ENCODE peak calls at places on chromosomes 3 and 15, in eight cellular contexts. R, Q, C, N, H, F, I and S are unnamed samples.

GRCh38 chr3:148727242-148727641 is 29.5 kb downstream of the AGTR1 start:
- DNase-seq in R (peak), Q (no peak), C (no peak), N (peak), H (peak), F (no peak), I (no peak), S (peak)

GRCh38 chr3:94735354-94735753 is 672.5 kb downstream of the NSUN3 start:
- DNase-seq in R (no peak), Q (no peak), C (no peak), N (no peak), H (no peak), F (no peak), I (no peak), S (no peak)

GRCh38 chr15:58513681-58514336 is 82.0 kb downstream of the LIPC start:
- DNase-seq in R (peak), Q (no peak), C (no peak), N (no peak), H (no peak), F (no peak), I (peak), S (no peak)

GRCh38 chr3:42529463-42529862 is 27.0 kb downstream of the VIPR1 start:
- DNase-seq in R (no peak), Q (no peak), C (no peak), N (no peak), H (no peak), F (no peak), I (no peak), S (no peak)

GRCh38 chr15:97728791-97729190 is 231.7 kb upstream of the ARRDC4 start:
- DNase-seq in R (no peak), Q (no peak), C (no peak), N (peak), H (no peak), F (no peak), I (no peak), S (no peak)

GRCh38 chr3:11930084-11930483 is 74.1 kb upstream of the SYN2 start:
- DNase-seq in R (no peak), Q (no peak), C (no peak), N (no peak), H (no peak), F (no peak), I (no peak), S (no peak)

GRCh38 chr3:10281951-10282350 is 10.8 kb downstream of the GHRL start:
- DNase-seq in R (no peak), Q (no peak), C (no peak), N (no peak), H (no peak), F (peak), I (no peak), S (no peak)

GRCh38 chr15:23588268-23588667 is 22.8 kb downstream of the MKRN3 start:
- DNase-seq in R (no peak), Q (no peak), C (no peak), N (no peak), H (no peak), F (no peak), I (no peak), S (no peak)

GRCh38 chr3:28244471-28244870 is 3.1 kb downstream of the CMC1 start:
- DNase-seq in R (no peak), Q (no peak), C (peak), N (no peak), H (no peak), F (no peak), I (no peak), S (no peak)

GRCh38 chr3:146511402-146512134 is 32.8 kb downstream of the PLSCR1 start:
- DNase-seq in R (no peak), Q (no peak), C (no peak), N (no peak), H (no peak), F (no peak), I (no peak), S (peak)

GRCh38 chr3:158108596-158108995 is 1.3 kb upstream of the RSRC1 start:
- DNase-seq in R (no peak), Q (no peak), C (no peak), N (no peak), H (no peak), F (no peak), I (no peak), S (no peak)

GRCh38 chr3:39814007-39814406 is 4.6 kb downstream of the MYRIP start:
- DNase-seq in R (no peak), Q (peak), C (no peak), N (no peak), H (no peak), F (peak), I (no peak), S (peak)

GRCh38 chr3:135271562-135272290 is 476.7 kb downstream of the EPHB1 start:
- DNase-seq in R (no peak), Q (peak), C (no peak), N (no peak), H (no peak), F (no peak), I (no peak), S (no peak)

GRCh38 chr3:189143321-189143720 is 28.4 kb upstream of the TPRG1 start:
- DNase-seq in R (no peak), Q (no peak), C (no peak), N (no peak), H (no peak), F (peak), I (no peak), S (no peak)

GRCh38 chr3:32613183-32613582 is 42.5 kb upstream of the DYNC1LI1 start:
- DNase-seq in R (no peak), Q (no peak), C (no peak), N (no peak), H (no peak), F (no peak), I (no peak), S (no peak)

GRCh38 chr3:52349611-52350395 is 33.7 kb downstream of the DNAH1 start:
- DNase-seq in R (no peak), Q (no peak), C (no peak), N (no peak), H (no peak), F (no peak), I (no peak), S (no peak)

GRCh38 chr3:186841637-186842036 is 873 bp upstream of the ADIPOQ start:
- DNase-seq in R (no peak), Q (no peak), C (no peak), N (no peak), H (no peak), F (no peak), I (no peak), S (no peak)

GRCh38 chr15:92714071-92714456 is 58.5 kb upstream of the FAM174B start:
- DNase-seq in R (peak), Q (no peak), C (no peak), N (peak), H (no peak), F (peak), I (no peak), S (no peak)

GRCh38 chr15:40754883-40755815 is at the start of gene RMDN3:
- DNase-seq in R (peak), Q (peak), C (peak), N (peak), H (peak), F (peak), I (peak), S (peak)
- TF ChIP-seq CTCF in R (no peak), Q (peak), C (no peak), N (no peak), H (no peak), F (no peak), I (no peak), S (no peak)

DNA sequence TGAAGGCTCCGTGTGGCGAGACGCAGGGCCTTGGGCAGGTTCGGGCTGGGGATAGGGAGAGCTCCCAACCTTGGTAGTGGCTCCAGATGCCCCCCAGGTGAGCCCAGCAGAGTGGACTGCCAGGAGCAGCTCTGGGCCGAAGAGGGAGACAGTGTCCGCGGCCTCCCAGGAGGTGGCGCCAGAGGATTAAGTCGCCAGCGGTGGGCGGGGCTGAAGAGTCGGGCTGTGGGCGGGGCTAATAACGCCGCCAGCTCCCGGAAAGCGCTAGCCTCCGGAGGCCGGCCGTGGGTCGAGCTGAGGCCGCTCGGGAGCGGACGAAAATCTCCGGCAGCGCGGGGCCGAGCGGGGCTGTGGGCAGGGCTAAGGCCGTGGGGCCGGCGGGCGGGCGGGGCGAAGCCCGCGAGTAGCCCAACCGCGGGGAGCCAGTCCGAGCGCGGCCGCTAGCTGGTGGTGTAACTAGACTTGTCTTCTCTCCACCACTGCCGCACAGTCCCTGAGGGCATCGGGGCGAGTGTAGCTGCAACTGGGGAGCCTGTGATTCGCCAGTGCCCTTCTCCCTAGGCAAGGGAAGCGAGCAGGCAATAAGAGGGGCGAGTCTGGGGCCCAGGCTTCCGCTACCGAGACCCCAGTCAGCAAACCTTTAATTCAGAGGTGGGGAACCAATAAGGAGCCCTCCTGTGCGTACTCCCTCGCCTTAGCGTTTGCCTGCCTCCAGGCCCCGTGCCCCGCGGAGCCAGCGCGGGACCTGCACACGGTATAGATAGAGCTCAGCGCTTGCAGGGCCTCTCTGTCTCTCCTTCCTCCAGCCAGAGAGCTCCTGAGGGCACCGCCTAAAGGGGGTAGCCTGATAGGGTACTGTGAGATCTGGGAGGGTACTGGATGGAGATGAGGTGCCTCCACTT is 14.4 kb upstream of the BSN start:
- DNase-seq in R (peak), Q (peak), C (peak), N (peak), H (peak), F (peak), I (peak), S (peak)
- TF ChIP-seq CTCF in R (peak), Q (peak), C (peak), N (peak), H (peak), F (peak), I (peak), S (peak)

GRCh38 chr3:168117059-168117458 is 21.3 kb upstream of the GOLIM4 start:
- DNase-seq in R (no peak), Q (no peak), C (no peak), N (no peak), H (no peak), F (peak), I (no peak), S (no peak)
- TF ChIP-seq CTCF in R (no peak), Q (no peak), C (no peak), N (no peak), H (no peak), F (no peak), I (no peak), S (no peak)

GRCh38 chr3:13345772-13346171 is 74.3 kb downstream of the NUP210 start:
- DNase-seq in R (no peak), Q (no peak), C (no peak), N (no peak), H (no peak), F (no peak), I (no peak), S (no peak)

GRCh38 chr3:13347390-13347966 is 72.6 kb downstream of the NUP210 start:
- DNase-seq in R (peak), Q (no peak), C (no peak), N (peak), H (no peak), F (peak), I (no peak), S (no peak)

GRCh38 chr3:13348100-13348499 is 72.0 kb downstream of the NUP210 start:
- DNase-seq in R (no peak), Q (no peak), C (no peak), N (no peak), H (no peak), F (no peak), I (no peak), S (no peak)

GRCh38 chr3:13345284-13345683 is 74.8 kb downstream of the NUP210 start:
- DNase-seq in R (no peak), Q (no peak), C (no peak), N (no peak), H (no peak), F (no peak), I (no peak), S (no peak)

DNA sequence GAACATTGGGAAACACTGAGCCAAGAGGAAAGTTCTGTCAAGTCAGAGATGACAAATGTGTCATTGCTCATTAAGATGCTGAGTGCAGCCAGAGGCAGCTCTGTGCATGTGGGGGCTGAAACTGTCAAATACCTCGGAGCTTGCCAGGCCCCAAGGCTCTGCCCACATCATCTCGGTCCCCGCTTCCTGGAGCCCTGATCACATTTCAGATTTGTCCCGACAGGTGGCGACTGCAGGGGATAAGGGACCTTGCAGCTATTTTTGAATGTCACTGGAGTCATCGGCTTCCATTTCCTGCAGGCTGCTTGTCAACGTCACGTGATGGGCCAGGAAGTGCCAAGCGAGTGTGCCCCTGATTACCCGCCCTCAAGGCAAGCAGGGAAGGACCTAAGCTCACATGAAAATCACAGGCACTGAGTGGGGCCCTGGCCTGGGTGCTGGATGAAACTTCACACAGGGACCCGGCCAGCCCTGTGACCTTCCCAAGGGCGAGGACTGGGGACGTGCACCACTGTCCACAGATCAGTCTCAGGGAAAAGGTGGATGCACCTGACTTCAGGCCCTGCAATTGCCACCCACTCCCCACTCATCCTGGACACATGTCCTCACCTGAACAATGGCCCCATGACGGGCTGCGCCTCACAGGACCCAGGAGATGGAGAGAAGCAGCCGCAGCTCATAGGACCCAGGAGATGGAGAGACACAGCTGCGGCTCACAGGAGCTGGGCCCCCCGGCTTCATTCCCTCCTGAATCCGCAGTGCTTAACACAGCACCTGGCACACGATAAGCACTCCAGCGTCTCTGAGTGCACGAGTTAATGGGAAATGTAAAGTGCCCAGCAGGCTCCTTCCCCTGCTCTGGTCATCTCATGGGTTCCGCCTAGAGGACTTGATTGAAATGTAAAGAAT is 73.4 kb downstream of the NUP210 start:
- DNase-seq in R (peak), Q (peak), C (peak), N (peak), H (no peak), F (no peak), I (peak), S (no peak)
- TF ChIP-seq CTCF in R (peak), Q (no peak), C (no peak), N (no peak), H (no peak), F (no peak), I (no peak), S (no peak)